ENCODE peak calls at places on chromosomes 7 and 10, in five cellular contexts. J is cardiac fibroblast, S is H9, Z is osteocyte, K is psoas muscle. O is an unnamed sample.
A peak's percentile ranks its signal among the peaks of the same experiment; 100 is the strongest.

GRCh38 chr7:90411510-90411909 is 8.2 kb downstream of the CLDN12 start:
- DNase-seq in J (peak; percentile 45), S (no peak), K (no peak), Z (no peak), O (no peak)

GRCh38 chr7:107526672-107527071 is 37.0 kb downstream of the COG5 start:
- DNase-seq in Z (no peak), K (no peak), S (no peak), J (no peak), O (no peak)

GRCh38 chr10:110076559-110077318 is 69.0 kb downstream of the ADD3 start:
- DNase-seq in K (no peak), Z (no peak), J (peak; percentile 97), S (no peak), O (no peak)

GRCh38 chr7:15086882-15087281 is 184.3 kb upstream of the DGKB start:
- DNase-seq in Z (no peak), K (no peak), J (no peak), S (no peak), O (no peak)

GRCh38 chr10:1403508-1404230 is 333.7 kb downstream of the ADARB2 start:
- DNase-seq in K (no peak), S (peak; percentile 64), Z (peak; percentile 67), J (no peak), O (no peak)

GRCh38 chr10:64601298-64601697 is 1080.1 kb downstream of the REEP3 start:
- DNase-seq in Z (no peak), K (no peak), J (no peak), S (no peak), O (no peak)

GRCh38 chr7:144936314-144936713 is 100.5 kb upstream of the TPK1 start:
- DNase-seq in J (no peak), S (no peak), Z (no peak), K (no peak), O (no peak)

GRCh38 chr7:138565451-138566114 is 105.5 kb downstream of the TRIM24 start:
- DNase-seq in S (peak; percentile 41), Z (no peak), J (peak; percentile 90), K (no peak), O (no peak)

GRCh38 chr10:125768217-125768616 is 7.4 kb downstream of the MMP21 start:
- DNase-seq in J (peak; percentile 43), Z (no peak), K (no peak), S (no peak), O (no peak)

DNA sequence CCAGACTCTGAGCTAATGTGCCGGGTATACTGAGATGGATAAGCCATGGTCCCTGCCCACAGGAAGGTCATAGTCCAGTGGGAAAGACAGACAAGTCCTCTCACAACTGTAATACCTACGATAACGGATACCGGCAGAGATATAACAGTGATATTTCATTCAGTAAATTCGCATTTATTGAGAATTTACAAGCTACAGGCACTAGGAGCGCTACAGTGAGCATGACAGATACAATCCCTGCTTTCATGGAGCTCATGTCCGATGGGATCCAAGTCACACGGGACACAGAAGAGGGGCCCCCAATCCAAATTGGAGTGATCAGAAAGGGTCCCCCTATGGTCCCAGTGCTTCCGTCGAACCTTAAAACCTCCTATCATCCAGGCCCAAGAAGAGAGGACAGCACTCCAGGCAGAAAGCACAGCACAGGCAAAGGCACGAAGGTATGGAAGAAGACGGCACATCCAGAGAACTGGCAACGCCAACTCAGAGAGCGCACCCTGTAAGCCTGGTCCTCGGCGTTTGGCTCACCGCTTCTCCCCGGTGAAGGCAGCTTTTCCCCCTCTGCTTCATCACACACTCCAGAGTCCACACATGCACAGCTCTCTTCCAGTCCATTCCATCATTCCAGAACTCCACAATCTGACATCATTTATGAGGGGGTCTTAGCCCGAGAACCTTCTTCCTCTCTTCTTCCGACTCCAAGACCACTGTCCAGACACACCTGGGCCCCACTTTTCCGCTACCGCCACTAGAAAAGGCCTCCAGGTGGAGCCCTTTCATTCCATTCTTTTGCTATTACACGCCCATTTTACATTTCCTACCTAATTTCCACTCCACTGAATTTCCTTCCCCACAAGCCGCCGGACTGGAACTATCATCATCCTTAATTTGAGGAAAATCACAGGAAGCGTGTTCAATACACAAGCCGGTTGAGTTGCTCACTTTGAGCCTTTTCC is 47.8 kb upstream of the NKX2-3 start:
- DNase-seq in K (no peak), Z (no peak), J (no peak), S (peak; percentile 58), O (no peak)
- TF ChIP-seq CTCF in K (no peak), Z (no peak), J (no peak), S (peak; percentile 74), O (no peak)

DNA sequence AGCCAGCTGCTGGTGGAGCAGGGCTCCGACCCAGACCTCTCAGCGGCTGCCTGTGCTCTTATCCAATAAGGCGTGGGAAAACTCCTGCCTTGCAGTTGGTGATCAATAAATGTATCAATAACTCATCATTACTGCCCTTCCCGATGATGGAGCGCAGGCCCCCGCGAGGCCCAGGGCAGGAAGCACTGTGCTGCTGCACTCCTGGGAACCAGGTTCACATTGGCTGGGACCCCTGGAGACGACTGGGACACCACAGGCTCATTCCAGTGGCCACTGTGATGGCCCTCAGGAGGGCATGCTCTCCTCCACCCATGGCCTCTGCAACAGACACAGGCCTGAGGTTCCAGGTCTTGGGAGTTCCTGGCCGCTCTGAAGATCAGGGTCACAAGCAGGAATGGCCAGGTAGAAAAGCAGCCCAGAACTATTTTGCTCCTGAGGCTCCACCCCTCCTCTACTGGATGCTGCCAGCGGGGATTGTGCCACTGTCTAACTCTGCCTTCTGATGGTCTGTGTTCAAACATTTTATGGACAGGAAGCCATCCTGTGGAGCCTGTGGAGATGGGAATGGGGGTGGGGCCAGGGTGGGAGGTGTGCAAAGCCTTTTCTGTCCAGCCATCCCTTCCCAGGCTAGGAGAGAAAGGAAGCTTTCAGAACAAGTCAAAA is 287.4 kb upstream of the ZMIZ1 start:
- DNase-seq in J (no peak), Z (no peak), S (no peak), K (no peak), O (no peak)
- TF ChIP-seq CTCF in J (no peak), Z (no peak), S (no peak), K (no peak), O (no peak)

GRCh38 chr7:80210400-80210799 is 75.8 kb downstream of the GNAI1 start:
- DNase-seq in S (no peak), J (no peak), Z (no peak), K (no peak), O (no peak)

GRCh38 chr7:80207501-80207900 is 72.9 kb downstream of the GNAI1 start:
- DNase-seq in J (peak; percentile 34), Z (no peak), K (no peak), S (no peak), O (no peak)

GRCh38 chr7:80204919-80205318 is 70.3 kb downstream of the GNAI1 start:
- DNase-seq in Z (no peak), K (no peak), J (no peak), S (no peak), O (no peak)

GRCh38 chr7:80206763-80207162 is 72.1 kb downstream of the GNAI1 start:
- DNase-seq in K (no peak), S (no peak), J (no peak), Z (no peak), O (no peak)
- TF ChIP-seq CTCF in K (no peak), S (no peak), J (no peak), Z (no peak), O (no peak)

DNA sequence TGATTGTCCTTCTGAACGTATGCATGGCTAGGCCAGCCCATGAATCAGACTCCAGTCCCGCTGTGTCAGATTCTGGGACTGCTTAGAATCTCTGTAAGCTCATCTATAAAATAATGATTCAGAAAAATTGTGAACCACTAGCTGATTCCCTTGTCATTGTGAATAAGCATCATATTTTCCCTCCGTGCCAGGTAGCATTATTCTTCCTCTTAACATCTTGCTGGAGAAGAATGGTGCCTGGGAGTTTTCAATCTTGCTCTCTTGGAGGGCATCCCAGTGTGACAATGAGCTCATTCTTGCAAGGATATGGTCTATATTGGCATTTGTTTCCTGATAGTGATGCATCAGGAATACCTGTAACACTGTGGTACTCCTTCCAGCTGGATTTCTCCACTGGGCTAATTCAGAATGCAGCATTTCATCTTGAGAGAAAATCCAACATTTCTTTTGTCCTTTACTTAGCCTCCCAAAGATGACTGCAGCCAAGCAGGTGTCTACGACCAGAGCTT is 126.4 kb upstream of the ITGB1 start:
- DNase-seq in S (no peak), K (no peak), Z (no peak), J (no peak), O (no peak)
- TF ChIP-seq CTCF in S (no peak), K (no peak), Z (no peak), J (no peak), O (no peak)

GRCh38 chr10:96043157-96043894 is at the start of gene CCNJ:
- DNase-seq in J (peak; percentile 88), Z (peak; percentile 96), K (peak; percentile 94), S (peak; percentile 91), O (peak; percentile 91)
- TF ChIP-seq CTCF in J (no peak), Z (peak; percentile 30), K (peak; percentile 12), S (peak; percentile 13), O (peak; percentile 49)

GRCh38 chr10:21995557-21995956 is 8.0 kb downstream of the DNAJC1 start:
- DNase-seq in K (no peak), J (peak; percentile 61), Z (no peak), S (no peak), O (no peak)

GRCh38 chr10:21990449-21990848 is 13.1 kb downstream of the DNAJC1 start:
- DNase-seq in S (no peak), J (no peak), Z (no peak), K (no peak), O (no peak)

GRCh38 chr10:21989453-21990154 is 13.9 kb downstream of the DNAJC1 start:
- DNase-seq in J (peak; percentile 77), K (peak; percentile 52), Z (no peak), S (peak; percentile 72), O (no peak)

GRCh38 chr10:21991785-21992184 is 11.7 kb downstream of the DNAJC1 start:
- DNase-seq in Z (no peak), J (no peak), S (no peak), K (no peak), O (no peak)

GRCh38 chr10:21993360-21994001 is 10.0 kb downstream of the DNAJC1 start:
- DNase-seq in J (peak; percentile 64), S (no peak), Z (no peak), K (no peak), O (no peak)
- TF ChIP-seq CTCF in J (peak; percentile 32), S (peak; percentile 72), Z (peak; percentile 65), K (peak; percentile 69), O (peak; percentile 76)

O was measured in type B pancreatic cell.